ENCODE peak calls at places on chromosomes 11 and 22, in four cellular contexts. One of them, this sample, is unnamed.

GRCh38 chr11:112195906-112196305 is 20.6 kb downstream of the BCO2 start:
- DNase-seq in H1: no peak
- DNase-seq in HepG2: no peak
- DNase-seq in K562: no peak
- DNase-seq in this sample: no peak

GRCh38 chr11:77060234-77060633 is 6.5 kb upstream of the CAPN5 start:
- DNase-seq in H1: no peak
- DNase-seq in HepG2: no peak
- DNase-seq in K562: no peak
- DNase-seq in this sample: no peak

GRCh38 chr11:133952199-133953190 is 4.3 kb downstream of the IGSF9B start:
- DNase-seq in HepG2: no peak
- DNase-seq in K562: no peak
- DNase-seq in H1: no peak
- DNase-seq in this sample: no peak

GRCh38 chr11:59891781-59892181 is 13.2 kb downstream of the OOSP3 start:
- DNase-seq in H1: no peak
- DNase-seq in K562: peak
- DNase-seq in HepG2: no peak
- DNase-seq in this sample: no peak

GRCh38 chr11:31487848-31488247 is 21.6 kb downstream of the IMMP1L start:
- DNase-seq in HepG2: peak
- DNase-seq in H1: no peak
- DNase-seq in K562: peak
- DNase-seq in this sample: no peak

GRCh38 chr22:38618682-38619081 is 37.5 kb downstream of the FAM227A start:
- DNase-seq in HepG2: no peak
- DNase-seq in K562: no peak
- DNase-seq in H1: no peak
- DNase-seq in this sample: no peak

GRCh38 chr22:27223317-27224177 is 566.2 kb downstream of the MIAT start:
- DNase-seq in HepG2: no peak
- DNase-seq in H1: no peak
- DNase-seq in K562: no peak
- DNase-seq in this sample: no peak

GRCh38 chr22:24500251-24500820 is 5.2 kb downstream of the UPB1 start:
- DNase-seq in HepG2: peak
- DNase-seq in K562: no peak
- DNase-seq in H1: no peak
- DNase-seq in this sample: no peak

GRCh38 chr22:42719133-42719532 is 1.5 kb downstream of the A4GALT start:
- DNase-seq in K562: no peak
- DNase-seq in H1: no peak
- DNase-seq in HepG2: no peak
- DNase-seq in this sample: no peak

GRCh38 chr11:70859180-70859579 is 393.2 kb downstream of the SHANK2 start:
- DNase-seq in HepG2: no peak
- DNase-seq in K562: no peak
- DNase-seq in H1: no peak
- DNase-seq in this sample: no peak

GRCh38 chr11:129700701-129701100 is 114.9 kb upstream of the TMEM45B start:
- DNase-seq in K562: no peak
- DNase-seq in H1: no peak
- DNase-seq in HepG2: no peak
- DNase-seq in this sample: no peak
- TF ChIP-seq BRCA1 in K562: no peak
- TF ChIP-seq BRCA1 in H1: no peak
- TF ChIP-seq BRCA1 in HepG2: no peak
- TF ChIP-seq BRCA1 in this sample: no peak

GRCh38 chr11:24651873-24652272 is 155.0 kb downstream of the LUZP2 start:
- DNase-seq in H1: no peak
- DNase-seq in HepG2: no peak
- DNase-seq in K562: no peak
- DNase-seq in this sample: no peak
- TF ChIP-seq BRCA1 in H1: no peak
- TF ChIP-seq BRCA1 in HepG2: no peak
- TF ChIP-seq BRCA1 in K562: no peak
- TF ChIP-seq BRCA1 in this sample: no peak

GRCh38 chr11:61367406-61367805 is 5.2 kb downstream of the TMEM138 start:
- DNase-seq in HepG2: no peak
- DNase-seq in K562: peak
- DNase-seq in H1: no peak
- DNase-seq in this sample: no peak
- TF ChIP-seq BRCA1 in HepG2: no peak
- TF ChIP-seq BRCA1 in K562: no peak
- TF ChIP-seq BRCA1 in H1: no peak
- TF ChIP-seq BRCA1 in this sample: no peak

GRCh38 chr22:19519041-19519926 is 4.9 kb downstream of the CLDN5 start:
- DNase-seq in HepG2: no peak
- DNase-seq in H1: no peak
- DNase-seq in K562: no peak
- DNase-seq in this sample: no peak
- TF ChIP-seq BRCA1 in HepG2: no peak
- TF ChIP-seq BRCA1 in H1: no peak
- TF ChIP-seq BRCA1 in K562: no peak
- TF ChIP-seq BRCA1 in this sample: no peak

DNA sequence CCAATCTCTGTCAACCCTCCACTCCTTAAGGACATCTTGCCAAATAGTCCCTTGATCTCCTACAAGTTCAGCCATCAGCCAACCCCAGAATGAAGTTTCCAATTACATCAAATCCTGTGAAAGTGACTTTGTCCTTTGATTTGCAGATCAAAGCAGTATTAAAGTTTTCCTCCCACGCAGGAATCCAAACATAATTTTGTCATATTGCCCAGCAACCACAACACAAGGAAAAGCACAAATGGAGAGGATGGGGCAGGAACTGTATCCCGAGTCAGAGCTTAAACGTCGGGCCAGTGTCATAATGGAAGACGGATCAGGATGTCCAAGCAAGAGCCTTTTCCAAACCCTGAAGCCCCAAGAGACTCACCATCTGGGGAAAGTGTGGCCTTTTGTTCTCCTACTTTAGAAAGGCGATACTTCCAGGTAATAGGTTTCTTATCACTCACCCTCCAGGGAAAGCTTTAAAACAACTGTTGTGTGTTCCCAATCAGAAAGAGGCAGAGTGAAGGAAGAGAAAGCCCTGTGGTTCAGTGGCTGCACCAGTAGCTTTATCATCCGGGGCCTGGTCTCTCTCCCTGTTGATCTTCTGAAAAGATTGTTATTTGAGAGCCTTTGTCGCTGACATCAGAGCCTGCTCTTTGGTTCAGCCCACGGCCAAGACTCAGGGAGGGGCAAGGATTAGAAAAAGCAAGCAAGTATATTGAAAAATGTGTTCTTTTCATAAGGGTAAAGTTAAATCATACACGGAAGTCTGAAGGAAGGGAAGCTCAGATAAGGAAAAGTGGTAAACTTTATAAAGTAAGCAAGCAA is 41.7 kb downstream of the EXPH5 start:
- DNase-seq in HepG2: no peak
- DNase-seq in H1: no peak
- DNase-seq in K562: peak
- DNase-seq in this sample: no peak
- TF ChIP-seq BRCA1 in HepG2: no peak
- TF ChIP-seq BRCA1 in H1: no peak
- TF ChIP-seq BRCA1 in K562: no peak
- TF ChIP-seq BRCA1 in this sample: no peak

GRCh38 chr22:19478466-19479357 is at the start of gene UFD1:
- DNase-seq in K562: peak
- DNase-seq in HepG2: peak
- DNase-seq in H1: no peak
- DNase-seq in this sample: no peak
- TF ChIP-seq BRCA1 in K562: no peak
- TF ChIP-seq BRCA1 in HepG2: no peak
- TF ChIP-seq BRCA1 in H1: no peak
- TF ChIP-seq BRCA1 in this sample: no peak